ENCODE peak calls at places on chromosomes 2 and 18, in five cellular contexts. One of them, this sample, is unnamed.
A peak's percentile ranks its signal among the peaks of the same experiment; 100 is the strongest.

GRCh38 chr2:80136338-80136737 is 168.2 kb downstream of the LRRTM1 start:
- DNase-seq in astrocyte of the spinal cord: no peak
- DNase-seq in K562: no peak
- DNase-seq in stimulated activated CD4-positive, alpha-beta T cell treated with anti-CD3 and anti-CD28 coated beads, TNF-alpha, amount 100 ng/mL, for 4 hours: no peak
- DNase-seq in GM12891: no peak
- DNase-seq in this sample: no peak

GRCh38 chr2:11296401-11296800 is 48.0 kb downstream of the ROCK2 start:
- DNase-seq in astrocyte of the spinal cord: no peak
- DNase-seq in K562: no peak
- DNase-seq in stimulated activated CD4-positive, alpha-beta T cell treated with anti-CD3 and anti-CD28 coated beads, TNF-alpha, amount 100 ng/mL, for 4 hours: no peak
- DNase-seq in GM12891: no peak
- DNase-seq in this sample: no peak

GRCh38 chr2:239832995-239833727 is 192.0 kb downstream of the NDUFA10 start:
- DNase-seq in astrocyte of the spinal cord: no peak
- DNase-seq in K562: no peak
- DNase-seq in stimulated activated CD4-positive, alpha-beta T cell treated with anti-CD3 and anti-CD28 coated beads, TNF-alpha, amount 100 ng/mL, for 4 hours: no peak
- DNase-seq in GM12891: no peak
- DNase-seq in this sample: no peak

GRCh38 chr2:64325477-64325851 is 128.5 kb upstream of the LGALSL start:
- DNase-seq in astrocyte of the spinal cord: no peak
- DNase-seq in K562: no peak
- DNase-seq in stimulated activated CD4-positive, alpha-beta T cell treated with anti-CD3 and anti-CD28 coated beads, TNF-alpha, amount 100 ng/mL, for 4 hours: no peak
- DNase-seq in GM12891: no peak
- DNase-seq in this sample: no peak

GRCh38 chr2:43224131-43224570 is 2.3 kb downstream of the ZFP36L2 start:
- DNase-seq in astrocyte of the spinal cord: peak; percentile 80
- DNase-seq in K562: peak; percentile 85
- DNase-seq in stimulated activated CD4-positive, alpha-beta T cell treated with anti-CD3 and anti-CD28 coated beads, TNF-alpha, amount 100 ng/mL, for 4 hours: peak; percentile 50
- DNase-seq in GM12891: no peak
- DNase-seq in this sample: no peak

GRCh38 chr2:201633862-201634261 is 9.4 kb downstream of the TMEM237 start:
- DNase-seq in astrocyte of the spinal cord: no peak
- DNase-seq in K562: no peak
- DNase-seq in stimulated activated CD4-positive, alpha-beta T cell treated with anti-CD3 and anti-CD28 coated beads, TNF-alpha, amount 100 ng/mL, for 4 hours: no peak
- DNase-seq in GM12891: no peak
- DNase-seq in this sample: no peak

GRCh38 chr18:2914844-2915243 is 68.0 kb downstream of the EMILIN2 start:
- DNase-seq in astrocyte of the spinal cord: no peak
- DNase-seq in K562: no peak
- DNase-seq in stimulated activated CD4-positive, alpha-beta T cell treated with anti-CD3 and anti-CD28 coated beads, TNF-alpha, amount 100 ng/mL, for 4 hours: no peak
- DNase-seq in GM12891: no peak
- DNase-seq in this sample: no peak

GRCh38 chr2:128591022-128591840 is 272.6 kb upstream of the HS6ST1 start:
- DNase-seq in astrocyte of the spinal cord: no peak
- DNase-seq in K562: no peak
- DNase-seq in stimulated activated CD4-positive, alpha-beta T cell treated with anti-CD3 and anti-CD28 coated beads, TNF-alpha, amount 100 ng/mL, for 4 hours: no peak
- DNase-seq in GM12891: no peak
- DNase-seq in this sample: no peak

GRCh38 chr2:42809131-42809875 is 16.9 kb upstream of the HAAO start:
- DNase-seq in astrocyte of the spinal cord: peak; percentile 81
- DNase-seq in K562: no peak
- DNase-seq in stimulated activated CD4-positive, alpha-beta T cell treated with anti-CD3 and anti-CD28 coated beads, TNF-alpha, amount 100 ng/mL, for 4 hours: no peak
- DNase-seq in GM12891: no peak
- DNase-seq in this sample: no peak

GRCh38 chr2:112706170-112706664 is 14.6 kb upstream of the NT5DC4 start:
- DNase-seq in astrocyte of the spinal cord: peak; percentile 66
- DNase-seq in K562: peak; percentile 97
- DNase-seq in stimulated activated CD4-positive, alpha-beta T cell treated with anti-CD3 and anti-CD28 coated beads, TNF-alpha, amount 100 ng/mL, for 4 hours: no peak
- DNase-seq in GM12891: no peak
- DNase-seq in this sample: no peak

GRCh38 chr2:20494246-20494645 is 47.4 kb downstream of the RHOB start:
- DNase-seq in astrocyte of the spinal cord: peak; percentile 73
- DNase-seq in K562: no peak
- DNase-seq in stimulated activated CD4-positive, alpha-beta T cell treated with anti-CD3 and anti-CD28 coated beads, TNF-alpha, amount 100 ng/mL, for 4 hours: no peak
- DNase-seq in GM12891: no peak
- DNase-seq in this sample: no peak

GRCh38 chr2:128585706-128586105 is 267.0 kb upstream of the HS6ST1 start:
- DNase-seq in astrocyte of the spinal cord: peak; percentile 70
- DNase-seq in K562: no peak
- DNase-seq in stimulated activated CD4-positive, alpha-beta T cell treated with anti-CD3 and anti-CD28 coated beads, TNF-alpha, amount 100 ng/mL, for 4 hours: no peak
- DNase-seq in GM12891: no peak
- DNase-seq in this sample: no peak

GRCh38 chr2:234289789-234290188 is 207.1 kb downstream of the ARL4C start:
- DNase-seq in astrocyte of the spinal cord: peak; percentile 89
- DNase-seq in K562: no peak
- DNase-seq in stimulated activated CD4-positive, alpha-beta T cell treated with anti-CD3 and anti-CD28 coated beads, TNF-alpha, amount 100 ng/mL, for 4 hours: no peak
- DNase-seq in GM12891: no peak
- DNase-seq in this sample: no peak